ENCODE peak calls at places on chromosomes 1 and 21, in nine cellular contexts. One of them, this sample, is unnamed.

GRCh38 chr1:208235983-208236761 is 8.0 kb downstream of the PLXNA2 start:
- DNase-seq in adrenal gland: no peak
- DNase-seq in tibial artery: peak; percentile 89
- DNase-seq in right lobe of liver: no peak
- DNase-seq in heart left ventricle: peak; percentile 55
- DNase-seq in body of pancreas: peak; percentile 62
- DNase-seq in uterus: peak; percentile 74
- DNase-seq in K562: peak; percentile 75
- DNase-seq in mucosa of descending colon: peak; percentile 74
- DNase-seq in this sample: peak; percentile 44

GRCh38 chr1:60695633-60696032 is 386.7 kb upstream of the NFIA start:
- DNase-seq in mucosa of descending colon: no peak
- DNase-seq in right lobe of liver: no peak
- DNase-seq in adrenal gland: no peak
- DNase-seq in body of pancreas: no peak
- DNase-seq in K562: no peak
- DNase-seq in uterus: no peak
- DNase-seq in tibial artery: no peak
- DNase-seq in heart left ventricle: peak; percentile 59
- DNase-seq in this sample: no peak

GRCh38 chr1:36366091-36366661 is 19.5 kb downstream of the STK40 start:
- DNase-seq in K562: no peak
- DNase-seq in right lobe of liver: no peak
- DNase-seq in heart left ventricle: peak; percentile 71
- DNase-seq in tibial artery: no peak
- DNase-seq in body of pancreas: no peak
- DNase-seq in mucosa of descending colon: no peak
- DNase-seq in uterus: peak; percentile 37
- DNase-seq in adrenal gland: peak; percentile 49
- DNase-seq in this sample: no peak

GRCh38 chr1:98405581-98406059 is 255.9 kb upstream of the SNX7 start:
- DNase-seq in body of pancreas: no peak
- DNase-seq in tibial artery: no peak
- DNase-seq in mucosa of descending colon: no peak
- DNase-seq in adrenal gland: no peak
- DNase-seq in right lobe of liver: no peak
- DNase-seq in uterus: no peak
- DNase-seq in K562: no peak
- DNase-seq in heart left ventricle: no peak
- DNase-seq in this sample: no peak

GRCh38 chr1:59058681-59059441 is 238.0 kb upstream of the FGGY start:
- DNase-seq in mucosa of descending colon: no peak
- DNase-seq in tibial artery: no peak
- DNase-seq in right lobe of liver: no peak
- DNase-seq in body of pancreas: peak; percentile 33
- DNase-seq in adrenal gland: no peak
- DNase-seq in uterus: no peak
- DNase-seq in K562: no peak
- DNase-seq in heart left ventricle: no peak
- DNase-seq in this sample: no peak

GRCh38 chr1:109432336-109432735 is 6.1 kb upstream of the PSMA5 start:
- DNase-seq in right lobe of liver: no peak
- DNase-seq in mucosa of descending colon: no peak
- DNase-seq in K562: no peak
- DNase-seq in body of pancreas: no peak
- DNase-seq in adrenal gland: no peak
- DNase-seq in uterus: no peak
- DNase-seq in heart left ventricle: no peak
- DNase-seq in tibial artery: no peak
- DNase-seq in this sample: no peak

GRCh38 chr1:243595527-243596206 is 254.4 kb downstream of the AKT3 start:
- DNase-seq in heart left ventricle: no peak
- DNase-seq in right lobe of liver: no peak
- DNase-seq in adrenal gland: no peak
- DNase-seq in tibial artery: no peak
- DNase-seq in body of pancreas: no peak
- DNase-seq in uterus: no peak
- DNase-seq in mucosa of descending colon: no peak
- DNase-seq in K562: no peak
- DNase-seq in this sample: no peak

GRCh38 chr21:16082038-16082816 is 352.4 kb downstream of the USP25 start:
- DNase-seq in heart left ventricle: no peak
- DNase-seq in tibial artery: no peak
- DNase-seq in K562: no peak
- DNase-seq in body of pancreas: no peak
- DNase-seq in right lobe of liver: no peak
- DNase-seq in uterus: no peak
- DNase-seq in adrenal gland: no peak
- DNase-seq in mucosa of descending colon: no peak
- DNase-seq in this sample: no peak

GRCh38 chr1:21938791-21939538 is 1.9 kb upstream of the HSPG2 start:
- DNase-seq in adrenal gland: no peak
- DNase-seq in right lobe of liver: no peak
- DNase-seq in K562: no peak
- DNase-seq in tibial artery: no peak
- DNase-seq in mucosa of descending colon: no peak
- DNase-seq in body of pancreas: no peak
- DNase-seq in heart left ventricle: no peak
- DNase-seq in uterus: no peak
- DNase-seq in this sample: no peak

GRCh38 chr1:113058861-113059441 is 14.0 kb upstream of the LRIG2 start:
- DNase-seq in right lobe of liver: no peak
- DNase-seq in mucosa of descending colon: no peak
- DNase-seq in tibial artery: no peak
- DNase-seq in uterus: no peak
- DNase-seq in body of pancreas: no peak
- DNase-seq in adrenal gland: no peak
- DNase-seq in heart left ventricle: peak; percentile 13
- DNase-seq in K562: peak; percentile 54
- DNase-seq in this sample: no peak

GRCh38 chr1:206722751-206723499 is 38.2 kb downstream of the MAPKAPK2 start:
- DNase-seq in body of pancreas: no peak
- DNase-seq in mucosa of descending colon: no peak
- DNase-seq in right lobe of liver: no peak
- DNase-seq in adrenal gland: no peak
- DNase-seq in K562: no peak
- DNase-seq in heart left ventricle: no peak
- DNase-seq in uterus: no peak
- DNase-seq in tibial artery: peak; percentile 65
- DNase-seq in this sample: no peak

GRCh38 chr1:202365092-202365815 is 16.8 kb downstream of the PPP1R12B start:
- DNase-seq in tibial artery: no peak
- DNase-seq in body of pancreas: no peak
- DNase-seq in mucosa of descending colon: no peak
- DNase-seq in right lobe of liver: no peak
- DNase-seq in uterus: no peak
- DNase-seq in heart left ventricle: no peak
- DNase-seq in K562: no peak
- DNase-seq in adrenal gland: no peak
- DNase-seq in this sample: no peak

GRCh38 chr1:162206749-162207635 is 137.5 kb downstream of the NOS1AP start:
- DNase-seq in heart left ventricle: peak; percentile 29
- DNase-seq in adrenal gland: peak; percentile 42
- DNase-seq in tibial artery: peak; percentile 70
- DNase-seq in right lobe of liver: peak; percentile 60
- DNase-seq in K562: no peak
- DNase-seq in mucosa of descending colon: peak; percentile 78
- DNase-seq in uterus: no peak
- DNase-seq in body of pancreas: peak; percentile 56
- DNase-seq in this sample: peak; percentile 63

GRCh38 chr1:226119169-226119568 is 56.7 kb downstream of the H3-3A start:
- DNase-seq in uterus: no peak
- DNase-seq in mucosa of descending colon: no peak
- DNase-seq in adrenal gland: no peak
- DNase-seq in body of pancreas: no peak
- DNase-seq in heart left ventricle: no peak
- DNase-seq in tibial artery: no peak
- DNase-seq in K562: no peak
- DNase-seq in right lobe of liver: no peak
- DNase-seq in this sample: no peak
- TF ChIP-seq CTCF in uterus: no peak
- TF ChIP-seq CTCF in mucosa of descending colon: no peak
- TF ChIP-seq CTCF in adrenal gland: no peak
- TF ChIP-seq CTCF in body of pancreas: no peak
- TF ChIP-seq CTCF in heart left ventricle: no peak
- TF ChIP-seq CTCF in tibial artery: no peak
- TF ChIP-seq CTCF in K562: no peak
- TF ChIP-seq CTCF in right lobe of liver: no peak
- TF ChIP-seq CTCF in this sample: no peak

DNA sequence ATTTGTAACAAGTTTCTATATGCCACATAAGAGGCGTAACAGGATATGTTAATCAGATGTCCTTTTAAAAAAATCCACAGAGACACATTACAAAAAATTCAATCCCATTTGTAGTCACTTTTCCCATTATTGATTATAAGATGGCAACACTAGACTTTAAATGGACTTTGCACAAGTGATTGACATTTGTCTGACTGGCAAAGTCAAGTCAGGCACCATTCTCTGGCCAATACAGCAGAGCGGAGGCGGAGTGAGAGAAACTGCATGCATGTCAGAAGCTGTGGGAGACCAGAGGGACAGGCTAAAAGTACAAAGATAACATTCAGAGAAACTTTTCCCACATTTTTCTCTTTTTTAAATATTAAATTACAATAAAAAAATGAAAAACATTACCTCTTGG is 28.1 kb upstream of the RGS5 start:
- DNase-seq in mucosa of descending colon: no peak
- DNase-seq in tibial artery: no peak
- DNase-seq in K562: no peak
- DNase-seq in uterus: no peak
- DNase-seq in heart left ventricle: no peak
- DNase-seq in right lobe of liver: no peak
- DNase-seq in body of pancreas: no peak
- DNase-seq in adrenal gland: no peak
- DNase-seq in this sample: no peak
- H3K4me3 ChIP-seq in mucosa of descending colon: no peak overlapping the region
- H3K4me3 ChIP-seq in tibial artery: no peak overlapping the region
- H3K4me3 ChIP-seq in K562: no peak overlapping the region
- H3K4me3 ChIP-seq in uterus: no peak overlapping the region
- H3K4me3 ChIP-seq in heart left ventricle: no peak overlapping the region
- H3K4me3 ChIP-seq in right lobe of liver: no peak overlapping the region
- H3K4me3 ChIP-seq in body of pancreas: no peak overlapping the region
- H3K4me3 ChIP-seq in adrenal gland: no peak overlapping the region
- H3K4me3 ChIP-seq in this sample: no peak overlapping the region

GRCh38 chr1:66242646-66243547 is 291.1 kb upstream of the SGIP1 start:
- DNase-seq in adrenal gland: peak; percentile 88
- DNase-seq in mucosa of descending colon: peak; percentile 92
- DNase-seq in heart left ventricle: peak; percentile 80
- DNase-seq in K562: peak; percentile 67
- DNase-seq in tibial artery: peak; percentile 88
- DNase-seq in body of pancreas: peak; percentile 84
- DNase-seq in uterus: peak; percentile 89
- DNase-seq in right lobe of liver: peak; percentile 87
- DNase-seq in this sample: peak; percentile 92
- H3K4me1 ChIP-seq in adrenal gland: no peaks in the 10 kb centered on the region
- H3K4me1 ChIP-seq in mucosa of descending colon: peaks cover 2% of the 10 kb centered on the region
- H3K4me1 ChIP-seq in heart left ventricle: no peaks in the 10 kb centered on the region
- H3K4me1 ChIP-seq in K562: no peaks in the 10 kb centered on the region
- H3K4me1 ChIP-seq in tibial artery: peaks cover 4% of the 10 kb centered on the region
- H3K4me1 ChIP-seq in body of pancreas: no peaks in the 10 kb centered on the region
- H3K4me1 ChIP-seq in uterus: no peaks in the 10 kb centered on the region
- H3K4me1 ChIP-seq in right lobe of liver: no peaks in the 10 kb centered on the region
- H3K4me1 ChIP-seq in this sample: no peaks in the 10 kb centered on the region

GRCh38 chr1:27577504-27578188 is 26.3 kb downstream of the AHDC1 start:
- DNase-seq in right lobe of liver: no peak
- DNase-seq in uterus: peak; percentile 32
- DNase-seq in body of pancreas: no peak
- DNase-seq in tibial artery: no peak
- DNase-seq in mucosa of descending colon: no peak
- DNase-seq in adrenal gland: no peak
- DNase-seq in heart left ventricle: no peak
- DNase-seq in K562: no peak
- DNase-seq in this sample: no peak

GRCh38 chr1:27574001-27574781 is 29.8 kb downstream of the AHDC1 start:
- DNase-seq in adrenal gland: no peak
- DNase-seq in uterus: no peak
- DNase-seq in mucosa of descending colon: no peak
- DNase-seq in heart left ventricle: no peak
- DNase-seq in body of pancreas: peak; percentile 51
- DNase-seq in K562: no peak
- DNase-seq in tibial artery: no peak
- DNase-seq in right lobe of liver: no peak
- DNase-seq in this sample: no peak

GRCh38 chr1:27574871-27575831 is 28.8 kb downstream of the AHDC1 start:
- DNase-seq in right lobe of liver: no peak
- DNase-seq in heart left ventricle: peak; percentile 88
- DNase-seq in adrenal gland: peak; percentile 80
- DNase-seq in mucosa of descending colon: peak; percentile 65
- DNase-seq in K562: peak; percentile 61
- DNase-seq in tibial artery: peak; percentile 93
- DNase-seq in uterus: peak; percentile 87
- DNase-seq in body of pancreas: peak; percentile 95
- DNase-seq in this sample: peak; percentile 90

GRCh38 chr1:27576846-27577245 is 27.1 kb downstream of the AHDC1 start:
- DNase-seq in K562: no peak
- DNase-seq in body of pancreas: no peak
- DNase-seq in tibial artery: no peak
- DNase-seq in adrenal gland: no peak
- DNase-seq in heart left ventricle: no peak
- DNase-seq in uterus: no peak
- DNase-seq in mucosa of descending colon: no peak
- DNase-seq in right lobe of liver: no peak
- DNase-seq in this sample: no peak

DNA sequence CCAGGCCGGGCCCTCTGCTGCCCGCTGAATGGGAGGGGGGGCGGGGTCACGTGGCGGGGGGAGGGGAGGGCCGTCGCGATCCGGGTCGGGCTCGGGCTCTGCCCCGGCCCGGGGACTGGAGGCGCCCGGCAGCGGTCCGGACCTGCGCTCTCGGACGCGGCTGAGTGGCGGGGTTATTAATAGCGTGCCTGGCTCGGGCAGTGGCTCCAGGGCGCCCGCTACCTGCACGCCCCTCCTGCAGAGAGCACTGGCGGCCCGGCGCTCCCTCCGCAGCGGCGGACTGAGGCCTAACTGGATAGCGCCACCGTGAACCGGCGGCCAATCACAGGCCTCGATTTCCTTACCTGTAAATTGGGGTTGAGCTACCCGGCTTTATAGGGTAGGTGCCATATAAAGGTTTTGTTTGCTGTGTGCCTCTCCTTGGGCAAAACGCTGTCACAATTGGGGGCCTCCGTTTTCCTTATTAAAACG is 28.0 kb downstream of the AHDC1 start:
- DNase-seq in body of pancreas: peak; percentile 89
- DNase-seq in tibial artery: peak; percentile 93
- DNase-seq in K562: no peak
- DNase-seq in uterus: peak; percentile 81
- DNase-seq in heart left ventricle: peak; percentile 86
- DNase-seq in mucosa of descending colon: peak; percentile 56
- DNase-seq in right lobe of liver: no peak
- DNase-seq in adrenal gland: peak; percentile 79
- DNase-seq in this sample: peak; percentile 90
- TF ChIP-seq CTCF in body of pancreas: peak; percentile 7
- TF ChIP-seq CTCF in tibial artery: no peak
- TF ChIP-seq CTCF in K562: no peak
- TF ChIP-seq CTCF in uterus: no peak
- TF ChIP-seq CTCF in heart left ventricle: peak; percentile 7
- TF ChIP-seq CTCF in mucosa of descending colon: no peak
- TF ChIP-seq CTCF in right lobe of liver: peak; percentile 9
- TF ChIP-seq CTCF in adrenal gland: no peak
- TF ChIP-seq CTCF in this sample: peak; percentile 30

GRCh38 chr1:93827128-93827527 is 51.9 kb downstream of the DNTTIP2 start:
- DNase-seq in heart left ventricle: no peak
- DNase-seq in body of pancreas: no peak
- DNase-seq in tibial artery: no peak
- DNase-seq in adrenal gland: no peak
- DNase-seq in mucosa of descending colon: no peak
- DNase-seq in K562: no peak
- DNase-seq in right lobe of liver: no peak
- DNase-seq in uterus: no peak
- DNase-seq in this sample: no peak
- H3K4me3 ChIP-seq in heart left ventricle: no peak overlapping the region
- H3K4me3 ChIP-seq in body of pancreas: no peak overlapping the region
- H3K4me3 ChIP-seq in tibial artery: no peak overlapping the region
- H3K4me3 ChIP-seq in adrenal gland: no peak overlapping the region
- H3K4me3 ChIP-seq in mucosa of descending colon: no peak overlapping the region
- H3K4me3 ChIP-seq in K562: no peak overlapping the region
- H3K4me3 ChIP-seq in right lobe of liver: no peak overlapping the region
- H3K4me3 ChIP-seq in uterus: no peak overlapping the region
- H3K4me3 ChIP-seq in this sample: no peak overlapping the region